ENCODE peak calls at places on chromosome 17, in four cellular contexts. Q is A549, A is K562, T is IMR-90. Y is an unnamed sample.

GRCh38 chr17:77423589-77424451 is 283.1 kb downstream of the SEC14L1 start:
- DNase-seq in Q (peak; percentile 68), A (no peak), T (peak; percentile 98), Y (no peak)

GRCh38 chr17:1455291-1455747 is 713 bp downstream of the CRK start:
- DNase-seq in Q (peak; percentile 84), A (peak; percentile 54), T (peak; percentile 67), Y (peak; percentile 62)

GRCh38 chr17:4310349-4311060 is 46.7 kb upstream of the ANKFY1 start:
- DNase-seq in Q (no peak), A (no peak), T (peak; percentile 54), Y (peak; percentile 90)

GRCh38 chr17:82105882-82106696 is 8.1 kb upstream of the FASN start:
- DNase-seq in Q (peak; percentile 82), A (peak; percentile 67), T (peak; percentile 37), Y (peak; percentile 94)

GRCh38 chr17:37671813-37672544 is 28.7 kb upstream of the DDX52 start:
- DNase-seq in Q (peak; percentile 77), A (no peak), T (peak; percentile 96), Y (peak; percentile 85)

GRCh38 chr17:42895185-42895555 is 5.4 kb upstream of the G6PC1 start:
- DNase-seq in Q (peak; percentile 78), A (no peak), T (peak; percentile 90), Y (no peak)

GRCh38 chr17:67403483-67403882 is 26.4 kb downstream of the PITPNC1 start:
- DNase-seq in Q (no peak), A (no peak), T (no peak), Y (no peak)

GRCh38 chr17:60231691-60232090 is 81.9 kb downstream of the CA4 start:
- DNase-seq in Q (no peak), A (no peak), T (peak; percentile 58), Y (no peak)

GRCh38 chr17:43839670-43840101 is 6.7 kb upstream of the MPP3 start:
- DNase-seq in Q (peak; percentile 88), A (no peak), T (no peak), Y (peak; percentile 48)

GRCh38 chr17:64687376-64687775 is 25.3 kb upstream of the SMURF2 start:
- DNase-seq in Q (no peak), A (no peak), T (no peak), Y (no peak)

GRCh38 chr17:47698749-47699535 is 5.0 kb downstream of the TBKBP1 start:
- DNase-seq in Q (peak; percentile 61), A (peak; percentile 87), T (peak; percentile 29), Y (no peak)

GRCh38 chr17:35129154-35129972 is 7.9 kb downstream of the FNDC8 start:
- DNase-seq in Q (no peak), A (no peak), T (peak; percentile 32), Y (no peak)

GRCh38 chr17:59505610-59506276 is 59.7 kb upstream of the DHX40 start:
- DNase-seq in Q (no peak), A (no peak), T (peak; percentile 5), Y (peak; percentile 65)

GRCh38 chr17:38738007-38738662 is 8.0 kb downstream of the CISD3 start:
- DNase-seq in Q (no peak), A (no peak), T (no peak), Y (no peak)

GRCh38 chr17:38896373-38896954 is 26.6 kb downstream of the LASP1 start:
- DNase-seq in Q (no peak), A (no peak), T (peak; percentile 22), Y (no peak)

GRCh38 chr17:46044286-46044928 is 45.4 kb downstream of the STH start:
- DNase-seq in Q (peak; percentile 93), A (peak; percentile 59), T (peak; percentile 87), Y (peak; percentile 83)

GRCh38 chr17:80835816-80836657 is 155.6 kb upstream of the CHMP6 start:
- DNase-seq in Q (no peak), A (no peak), T (no peak), Y (no peak)

GRCh38 chr17:56850591-56850990 is 16.6 kb downstream of the DGKE start:
- DNase-seq in Q (no peak), A (no peak), T (no peak), Y (no peak)

GRCh38 chr17:81865733-81866439 is 5.3 kb downstream of the ARHGDIA start:
- DNase-seq in Q (no peak), A (no peak), T (no peak), Y (peak; percentile 68)

GRCh38 chr17:81261582-81262336 is 22.6 kb downstream of the NDUFAF8 start:
- DNase-seq in Q (no peak), A (no peak), T (no peak), Y (no peak)

GRCh38 chr17:74277935-74278334 is 3.9 kb downstream of the DNAI2 start:
- DNase-seq in Q (no peak), A (no peak), T (no peak), Y (no peak)

GRCh38 chr17:55134486-55135157 is 130.1 kb upstream of the HLF start:
- DNase-seq in Q (no peak), A (no peak), T (peak; percentile 50), Y (no peak)

GRCh38 chr17:47076171-47076570 is 97.1 kb upstream of the RPRML start:
- DNase-seq in Q (no peak), A (no peak), T (peak; percentile 73), Y (no peak)

GRCh38 chr17:46977348-46977747 is 1.7 kb downstream of the RPRML start:
- DNase-seq in Q (peak; percentile 89), A (peak; percentile 49), T (peak; percentile 18), Y (peak; percentile 54)

GRCh38 chr17:38532451-38532850 is 73.3 kb downstream of the SRCIN1 start:
- DNase-seq in Q (no peak), A (no peak), T (no peak), Y (no peak)

GRCh38 chr17:8072727-8073461 is 14.6 kb downstream of the ALOX12B start:
- DNase-seq in Q (no peak), A (no peak), T (no peak), Y (no peak)

GRCh38 chr17:71234349-71234748 is 886.5 kb upstream of the SOX9 start:
- DNase-seq in Q (no peak), A (no peak), T (no peak), Y (no peak)

GRCh38 chr17:26792486-26792885 is 501.4 kb upstream of the WSB1 start:
- DNase-seq in Q (no peak), A (no peak), T (peak; percentile 55), Y (no peak)

GRCh38 chr17:63999680-64000531 is 1.8 kb downstream of the PRR29 start:
- DNase-seq in Q (no peak), A (peak; percentile 6), T (no peak), Y (no peak)

GRCh38 chr17:351875-352420 is 659 bp downstream of the RPH3AL start:
- DNase-seq in Q (peak; percentile 57), A (no peak), T (no peak), Y (no peak)

GRCh38 chr17:349666-350065 is 2.9 kb downstream of the RPH3AL start:
- DNase-seq in Q (no peak), A (no peak), T (no peak), Y (no peak)

GRCh38 chr17:352421-353212 is at the start of gene RPH3AL:
- DNase-seq in Q (peak; percentile 99), A (no peak), T (no peak), Y (peak; percentile 92)

GRCh38 chr17:351436-351713 is 1.2 kb downstream of the RPH3AL start:
- DNase-seq in Q (peak; percentile 29), A (no peak), T (no peak), Y (no peak)

DNA sequence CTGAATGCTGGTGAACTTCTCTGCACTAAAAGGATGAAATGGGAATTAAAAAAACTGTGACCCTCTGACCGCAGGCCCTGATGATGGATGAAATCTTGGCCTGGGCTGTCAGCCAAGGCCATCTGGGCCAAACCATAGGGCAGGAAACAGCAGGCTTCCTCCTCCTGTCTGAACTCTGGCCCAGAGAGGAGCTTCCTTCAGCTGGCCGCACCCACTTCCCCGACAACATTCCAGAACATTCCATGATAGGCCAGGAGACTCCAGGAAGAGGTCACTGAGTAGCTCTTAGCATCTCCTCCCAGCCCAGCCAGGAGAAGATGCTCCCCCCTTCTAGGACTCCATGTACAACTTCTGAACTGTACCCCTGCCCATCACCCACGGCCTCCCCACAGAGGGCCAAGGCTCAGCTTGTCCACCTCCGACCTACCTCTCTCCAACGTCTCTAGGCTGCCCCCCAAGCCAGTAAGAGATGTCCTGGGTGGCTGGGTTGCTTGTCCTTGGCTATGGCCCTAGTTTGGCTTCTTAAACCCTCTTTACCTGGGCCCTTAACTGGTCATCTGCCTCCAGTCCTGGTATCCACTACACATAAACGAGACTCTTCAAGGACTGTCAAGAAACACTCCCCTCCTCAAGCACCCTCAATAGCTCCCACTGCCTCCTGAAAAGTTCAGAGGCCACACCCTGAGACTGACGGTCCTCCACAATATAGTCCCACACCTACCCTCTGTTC is 1.7 kb downstream of the RPH3AL start:
- DNase-seq in Q (peak; percentile 96), A (no peak), T (no peak), Y (peak; percentile 50)
- TF ChIP-seq MAZ in Q (no peak), A (no peak), T (no peak), Y (no peak)

GRCh38 chr17:10156579-10157488 is 41.6 kb downstream of the GAS7 start:
- DNase-seq in Q (no peak), A (no peak), T (no peak), Y (no peak)
- TF ChIP-seq MAZ in Q (no peak), A (no peak), T (no peak), Y (no peak)

DNA sequence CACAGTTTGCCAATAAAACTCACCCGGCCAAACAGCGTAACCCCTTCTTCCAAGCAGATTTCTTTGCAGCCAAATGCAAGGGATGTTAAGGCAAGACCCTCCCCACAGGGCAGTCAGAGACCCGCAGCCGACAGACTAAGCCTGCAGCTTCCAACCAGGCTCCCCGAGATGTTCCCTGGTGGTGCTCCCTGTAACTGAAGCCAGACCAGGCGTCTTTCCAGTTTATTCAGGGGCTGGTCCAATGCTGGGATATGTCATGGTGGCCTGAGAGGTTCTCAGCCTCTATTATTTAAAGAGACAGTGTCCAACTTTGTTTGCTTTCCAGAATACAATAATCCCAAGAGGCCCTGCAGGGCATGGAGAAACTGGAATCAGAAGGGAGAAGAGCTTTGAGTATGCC is at the start of gene PMP22:
- DNase-seq in Q (no peak), A (no peak), T (no peak), Y (no peak)
- TF ChIP-seq MAZ in Q (no peak), A (no peak), T (no peak), Y (no peak)

GRCh38 chr17:76132574-76133338 is 8.3 kb downstream of the FOXJ1 start:
- DNase-seq in Q (no peak), A (no peak), T (no peak), Y (peak; percentile 79)
- TF ChIP-seq MAZ in Q (no peak), A (no peak), T (no peak), Y (no peak)

DNA sequence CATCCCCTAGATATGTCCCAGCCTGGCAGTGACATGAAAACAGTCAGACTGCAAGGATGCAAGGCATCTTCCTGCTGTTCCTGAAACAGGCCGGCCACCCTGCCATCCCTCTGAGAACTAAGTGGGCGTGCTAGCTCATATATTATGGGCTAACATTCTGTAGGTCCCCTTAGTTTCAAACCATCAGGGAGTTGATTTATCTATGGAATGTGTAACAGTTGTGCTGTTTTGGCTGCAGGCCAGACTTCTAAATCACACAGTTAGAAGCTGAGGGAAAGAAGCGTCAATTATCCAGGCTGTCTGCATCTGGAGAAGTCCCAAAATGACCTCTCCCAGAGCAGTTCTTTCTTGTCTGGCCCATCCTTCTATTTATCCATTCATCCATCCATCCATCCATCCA is 102.7 kb upstream of the DNAH9 start:
- DNase-seq in Q (no peak), A (no peak), T (no peak), Y (no peak)
- TF ChIP-seq MAZ in Q (no peak), A (no peak), T (no peak), Y (no peak)

GRCh38 chr17:39939588-39940419 is 12.3 kb downstream of the LRRC3C start:
- DNase-seq in Q (peak; percentile 62), A (peak; percentile 53), T (peak; percentile 98), Y (no peak)
- TF ChIP-seq MAZ in Q (no peak), A (no peak), T (no peak), Y (no peak)

Y was measured in HepG2.